ENCODE peak calls at places on chromosomes 13 and 19, in five cellular contexts. X, Q, Z, K and D are unnamed samples.

GRCh38 chr13:102658678-102659077 is 36.2 kb downstream of the METTL21C start:
- DNase-seq in X (no peak), Q (no peak), Z (no peak), K (no peak), D (peak; percentile 41)

GRCh38 chr19:42091300-42092266 is 15.6 kb downstream of the ZNF574 start:
- DNase-seq in X (no peak), Q (peak; percentile 48), Z (no peak), K (peak; percentile 72), D (no peak)

GRCh38 chr19:49690656-49691242 is at the start of gene CPT1C:
- DNase-seq in X (peak; percentile 47), Q (no peak), Z (peak; percentile 73), K (peak; percentile 75), D (peak; percentile 73)

GRCh38 chr13:29595380-29596063 is at the start of gene SLC7A1:
- DNase-seq in X (peak; percentile 44), Q (peak; percentile 70), Z (peak; percentile 75), K (peak; percentile 85), D (peak; percentile 67)

GRCh38 chr13:21123956-21124355 is 52.4 kb downstream of the SKA3 start:
- DNase-seq in X (no peak), Q (no peak), Z (no peak), K (no peak), D (no peak)

GRCh38 chr13:93344048-93344447 is 117.4 kb downstream of the GPC6 start:
- DNase-seq in X (no peak), Q (no peak), Z (no peak), K (no peak), D (no peak)

GRCh38 chr13:61777281-61777680 is 361.6 kb upstream of the PCDH20 start:
- DNase-seq in X (no peak), Q (no peak), Z (no peak), K (no peak), D (peak; percentile 13)

GRCh38 chr13:84481958-84482357 is 599.7 kb upstream of the SLITRK1 start:
- DNase-seq in X (no peak), Q (no peak), Z (no peak), K (no peak), D (peak; percentile 66)

GRCh38 chr19:18895038-18895827 is 725 bp downstream of the CERS1 start:
- DNase-seq in X (no peak), Q (peak; percentile 68), Z (no peak), K (peak; percentile 31), D (peak; percentile 31)

GRCh38 chr19:42048992-42049391 is 21.0 kb downstream of the GRIK5 start:
- DNase-seq in X (no peak), Q (no peak), Z (no peak), K (peak; percentile 32), D (no peak)

GRCh38 chr13:22744688-22745452 is 435.9 kb upstream of the SGCG start:
- DNase-seq in X (no peak), Q (no peak), Z (no peak), K (no peak), D (no peak)

GRCh38 chr13:34300559-34300958 is 482.6 kb downstream of the RFC3 start:
- DNase-seq in X (no peak), Q (no peak), Z (no peak), K (no peak), D (peak; percentile 34)

GRCh38 chr19:49347835-49348234 is 12.6 kb downstream of the CD37 start:
- DNase-seq in X (no peak), Q (peak; percentile 58), Z (no peak), K (no peak), D (peak; percentile 66)

GRCh38 chr19:49427855-49428546 is 2.8 kb downstream of the GFY start:
- DNase-seq in X (no peak), Q (no peak), Z (no peak), K (no peak), D (no peak)

DNA sequence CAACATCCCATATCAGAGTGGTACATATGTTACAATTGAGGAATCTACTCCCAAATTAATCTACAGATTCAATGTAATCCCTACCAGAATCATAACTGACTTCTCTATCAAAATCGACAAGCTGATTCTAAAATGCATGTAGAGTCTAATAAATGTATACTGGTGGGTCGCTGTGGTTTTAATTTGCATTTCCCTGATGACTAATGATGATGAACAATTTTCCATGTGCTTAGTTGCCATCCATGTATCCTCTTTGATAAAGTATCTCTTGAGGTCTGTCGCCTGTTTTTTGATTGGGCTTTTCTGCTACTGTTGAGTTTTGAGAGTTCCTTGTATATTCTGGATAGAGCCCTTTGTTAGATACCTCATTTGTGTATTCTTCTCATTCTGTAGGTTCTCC is 43.8 kb downstream of the KLF12 start:
- DNase-seq in X (no peak), Q (no peak), Z (no peak), K (no peak), D (no peak)
- H3K4me1 ChIP-seq in X (peaks cover 37% of the 10 kb centered on the region), Q (no peaks in the 10 kb centered on the region), Z (no peaks in the 10 kb centered on the region), K (no peaks in the 10 kb centered on the region), D (no peaks in the 10 kb centered on the region)

GRCh38 chr13:97229699-97230098 is 7.6 kb downstream of the MBNL2 start:
- DNase-seq in X (no peak), Q (no peak), Z (no peak), K (no peak), D (no peak)

GRCh38 chr13:97226788-97227627 is 4.9 kb downstream of the MBNL2 start:
- DNase-seq in X (no peak), Q (no peak), Z (no peak), K (peak; percentile 64), D (no peak)

GRCh38 chr13:97231118-97231831 is 9.1 kb downstream of the MBNL2 start:
- DNase-seq in X (no peak), Q (no peak), Z (no peak), K (no peak), D (peak; percentile 47)

GRCh38 chr13:97231832-97232201 is 9.7 kb downstream of the MBNL2 start:
- DNase-seq in X (no peak), Q (no peak), Z (no peak), K (no peak), D (no peak)

DNA sequence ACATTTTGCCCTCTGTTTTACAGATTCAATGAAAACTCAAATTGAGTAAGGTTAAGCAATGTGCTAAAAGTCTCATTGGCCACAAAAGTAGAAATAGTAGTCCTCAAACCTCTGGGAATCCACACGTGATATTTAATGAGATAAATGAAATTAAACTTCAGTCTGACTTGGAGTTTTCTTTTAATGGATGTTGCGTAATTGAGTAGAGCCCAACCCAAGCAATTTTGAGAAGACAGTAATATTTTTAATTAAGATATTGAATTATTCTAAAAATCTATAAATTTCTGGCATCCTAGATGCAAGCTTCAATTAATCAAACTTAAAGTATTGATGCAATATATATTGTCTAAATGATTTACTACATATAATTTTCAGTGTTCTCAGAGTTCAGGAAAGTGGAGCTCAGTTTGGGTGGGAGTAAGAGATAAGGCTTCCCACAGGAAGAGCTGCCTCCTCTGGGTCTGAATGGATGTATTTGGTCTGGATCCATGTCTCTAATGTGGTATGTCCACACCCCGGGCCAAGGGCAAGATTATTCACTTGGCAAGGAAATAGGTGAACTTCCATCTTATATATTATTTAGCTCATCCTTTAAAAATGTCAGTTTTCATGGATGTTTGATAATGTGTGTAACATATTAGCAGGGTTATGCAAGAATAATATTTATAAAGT is 6.9 kb downstream of the MBNL2 start:
- DNase-seq in X (no peak), Q (no peak), Z (no peak), K (no peak), D (no peak)
- H3K4me1 ChIP-seq in X (peaks cover 87% of the 10 kb centered on the region), Q (peaks cover 40% of the 10 kb centered on the region), Z (peaks cover 35% of the 10 kb centered on the region), K (peaks cover 60% of the 10 kb centered on the region), D (peaks cover 13% of the 10 kb centered on the region)

GRCh38 chr19:34276614-34277013 is 22.3 kb downstream of the GARRE1 start:
- DNase-seq in X (no peak), Q (no peak), Z (no peak), K (no peak), D (no peak)

GRCh38 chr19:34275705-34276104 is 21.4 kb downstream of the GARRE1 start:
- DNase-seq in X (no peak), Q (no peak), Z (no peak), K (no peak), D (no peak)

GRCh38 chr19:34273121-34273845 is 18.9 kb downstream of the GARRE1 start:
- DNase-seq in X (no peak), Q (no peak), Z (no peak), K (no peak), D (no peak)

GRCh38 chr19:34274284-34274826 is 20.0 kb downstream of the GARRE1 start:
- DNase-seq in X (no peak), Q (no peak), Z (no peak), K (no peak), D (no peak)

GRCh38 chr19:34274827-34275625 is 20.7 kb downstream of the GARRE1 start:
- DNase-seq in X (no peak), Q (peak; percentile 56), Z (no peak), K (no peak), D (peak; percentile 97)
- H3K4me1 ChIP-seq in X (peaks cover 51% of the 10 kb centered on the region), Q (peaks cover 7% of the 10 kb centered on the region), Z (peaks cover 9% of the 10 kb centered on the region), K (peaks cover 10% of the 10 kb centered on the region), D (peaks cover 16% of the 10 kb centered on the region)

DNA sequence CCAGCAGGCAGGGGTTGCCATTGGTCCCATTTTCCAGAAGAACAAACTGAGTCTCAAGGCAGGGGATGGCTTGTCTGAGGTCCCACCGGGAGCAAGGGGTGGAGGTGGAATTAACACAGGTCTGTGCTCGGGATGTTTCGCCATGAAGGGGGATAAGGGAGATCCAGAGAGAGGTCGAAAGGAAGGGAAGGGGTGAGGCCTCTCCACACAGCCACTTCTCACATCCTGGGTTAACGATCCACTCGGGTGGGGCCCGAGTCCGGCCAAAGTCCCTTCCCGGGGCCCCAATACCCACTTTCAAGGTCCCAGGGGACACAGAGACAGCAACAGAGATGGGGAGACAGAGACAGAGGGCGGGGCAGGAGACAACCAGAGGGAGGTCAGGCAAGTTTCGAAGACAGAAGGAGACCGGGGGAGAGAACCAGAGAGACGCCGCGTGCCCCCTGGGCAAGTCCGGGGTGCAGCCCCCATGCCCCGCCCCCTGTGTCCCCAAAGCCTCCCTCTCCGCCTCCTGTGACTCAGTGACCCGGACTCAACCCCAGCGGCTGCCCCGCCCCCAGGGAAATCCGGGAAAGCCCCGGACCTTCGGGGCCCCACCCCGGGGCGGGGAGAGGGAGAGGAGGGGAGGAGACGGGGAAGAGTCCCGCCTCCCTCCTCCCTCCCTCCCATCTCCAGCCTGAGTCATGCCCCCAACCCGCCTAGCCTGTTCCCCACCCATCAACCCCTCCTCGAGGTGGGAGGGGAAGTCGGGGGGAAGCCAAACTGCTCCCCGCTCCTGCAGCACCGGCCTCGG is 1.4 kb upstream of the BCL3 start:
- DNase-seq in X (peak; percentile 84), Q (peak; percentile 87), Z (peak; percentile 95), K (peak; percentile 97), D (peak; percentile 96)
- H3K4me1 ChIP-seq in X (peaks cover 91% of the 10 kb centered on the region), Q (peaks cover 66% of the 10 kb centered on the region), Z (peaks cover 21% of the 10 kb centered on the region), K (peaks cover 83% of the 10 kb centered on the region), D (peaks cover 38% of the 10 kb centered on the region)